ENCODE peak calls at places on chromosomes 16 and 17, in four cellular contexts. Z is RWPE1, L is adrenal gland, C is HTR-8/SVneo. V is an unnamed sample.

GRCh38 chr17:78357177-78357586 is 2.7 kb downstream of the SOCS3 start:
- DNase-seq in C (no peak), Z (no peak), L (peak), V (peak)

GRCh38 chr17:75102385-75102821 is 7.4 kb upstream of the ARMC7 start:
- DNase-seq in C (no peak), Z (no peak), L (no peak), V (no peak)

GRCh38 chr16:15807603-15808009 is 49.2 kb downstream of the MYH11 start:
- DNase-seq in C (no peak), Z (no peak), L (no peak), V (peak)

GRCh38 chr16:65845466-65846209 is 520.9 kb upstream of the CDH5 start:
- DNase-seq in Z (peak), L (no peak), C (no peak), V (no peak)

GRCh38 chr17:27477050-27477647 is 20.9 kb downstream of the KSR1 start:
- DNase-seq in Z (no peak), L (no peak), C (no peak), V (no peak)

GRCh38 chr17:48596000-48596734 is 2.6 kb upstream of the HOXB5 start:
- DNase-seq in L (no peak), Z (no peak), C (no peak), V (no peak)

GRCh38 chr16:57115504-57116182 is 23.3 kb downstream of the CPNE2 start:
- DNase-seq in C (no peak), L (peak), Z (no peak), V (peak)

GRCh38 chr17:50062323-50063243 is 6.7 kb downstream of the ITGA3 start:
- DNase-seq in L (peak), Z (peak), C (peak), V (peak)

GRCh38 chr16:57795431-57795878 is 6.8 kb downstream of the KIFC3 start:
- DNase-seq in L (peak), Z (peak), C (peak), V (peak)

GRCh38 chr17:7438050-7438614 is 1.2 kb upstream of the FGF11 start:
- DNase-seq in C (no peak), L (peak), Z (no peak), V (peak)

GRCh38 chr17:77884019-77884418 is 74.5 kb upstream of the TNRC6C start:
- DNase-seq in L (no peak), Z (no peak), C (no peak), V (peak)

GRCh38 chr17:74213897-74214386 is 571 bp downstream of the TTYH2 start:
- DNase-seq in L (no peak), C (no peak), Z (no peak), V (no peak)

GRCh38 chr16:31265329-31266245 is 5.8 kb downstream of the ITGAM start:
- DNase-seq in L (no peak), C (peak), Z (peak), V (no peak)

GRCh38 chr17:66571745-66572144 is 263.2 kb upstream of the CACNG5 start:
- DNase-seq in C (no peak), L (no peak), Z (no peak), V (no peak)

GRCh38 chr16:85580684-85581083 is 32.4 kb upstream of the GSE1 start:
- DNase-seq in L (no peak), Z (no peak), C (no peak), V (no peak)

GRCh38 chr17:15031971-15032370 is 233.2 kb downstream of the PMP22 start:
- DNase-seq in Z (no peak), L (no peak), C (no peak), V (no peak)

GRCh38 chr17:38926290-38927070 is 1.1 kb downstream of the LASP1NB start:
- DNase-seq in C (no peak), Z (no peak), L (no peak), V (peak)

GRCh38 chr16:7946142-7946541 is 613.5 kb downstream of the RBFOX1 start:
- DNase-seq in Z (no peak), C (no peak), L (no peak), V (no peak)

GRCh38 chr17:15361592-15361991 is 20.2 kb upstream of the TEKT3 start:
- DNase-seq in Z (no peak), C (no peak), L (no peak), V (no peak)

GRCh38 chr16:17647879-17648649 is 177.3 kb upstream of the XYLT1 start:
- DNase-seq in L (no peak), Z (no peak), C (no peak), V (no peak)

GRCh38 chr16:30152517-30152916 is 29.5 kb upstream of the MAPK3 start:
- DNase-seq in L (no peak), C (no peak), Z (no peak), V (no peak)

GRCh38 chr17:18976201-18976600 is 24.2 kb downstream of the SLC5A10 start:
- DNase-seq in L (no peak), Z (no peak), C (no peak), V (no peak)

GRCh38 chr17:6464446-6465041 is 20.3 kb downstream of the PIMREG start:
- DNase-seq in Z (no peak), L (no peak), C (no peak), V (no peak)

GRCh38 chr17:31486351-31487062 is 95.0 kb downstream of the RAB11FIP4 start:
- DNase-seq in L (no peak), Z (no peak), C (no peak), V (no peak)

GRCh38 chr16:85885537-85885936 is 13.4 kb upstream of the IRF8 start:
- DNase-seq in Z (no peak), C (no peak), L (no peak), V (no peak)

GRCh38 chr17:19381741-19382444 is 3.6 kb downstream of the MAPK7 start:
- DNase-seq in C (no peak), L (no peak), Z (no peak), V (no peak)

GRCh38 chr17:19867094-19867653 is 562 bp downstream of the ULK2 start:
- DNase-seq in L (peak), C (peak), Z (peak), V (peak)

GRCh38 chr16:60329110-60329509 is 1595.0 kb upstream of the GOT2 start:
- DNase-seq in Z (peak), L (no peak), C (no peak), V (no peak)

GRCh38 chr17:83096401-83097220 is 17.2 kb downstream of the METRNL start:
- DNase-seq in L (no peak), C (no peak), Z (peak), V (no peak)